ENCODE peak calls at places on chromosome 18, in eight cellular contexts. One of them, this sample, is unnamed.

GRCh38 chr18:27735117-27735516 is 441.8 kb downstream of the CDH2 start:
- DNase-seq in heart right ventricle: no peak
- DNase-seq in AG04450: no peak
- DNase-seq in cardiac fibroblast: no peak
- DNase-seq in CD4-positive, alpha-beta T cell: no peak
- DNase-seq in GM20000: no peak
- DNase-seq in GM23338: no peak
- DNase-seq in nephron progenitor cell: no peak
- DNase-seq in this sample: no peak

GRCh38 chr18:51437280-51438271 is 240.1 kb upstream of the MEX3C start:
- DNase-seq in heart right ventricle: no peak
- DNase-seq in AG04450: no peak
- DNase-seq in cardiac fibroblast: no peak
- DNase-seq in CD4-positive, alpha-beta T cell: no peak
- DNase-seq in GM20000: no peak
- DNase-seq in GM23338: no peak
- DNase-seq in nephron progenitor cell: no peak
- DNase-seq in this sample: no peak

GRCh38 chr18:48705043-48705442 is 166.2 kb downstream of the CTIF start:
- DNase-seq in heart right ventricle: no peak
- DNase-seq in AG04450: no peak
- DNase-seq in cardiac fibroblast: no peak
- DNase-seq in CD4-positive, alpha-beta T cell: no peak
- DNase-seq in GM20000: no peak
- DNase-seq in GM23338: no peak
- DNase-seq in nephron progenitor cell: no peak
- DNase-seq in this sample: no peak

GRCh38 chr18:12702221-12703095 is at the start of the genes CEP76 and PSMG2:
- DNase-seq in heart right ventricle: peak
- DNase-seq in AG04450: peak
- DNase-seq in cardiac fibroblast: peak
- DNase-seq in CD4-positive, alpha-beta T cell: peak
- DNase-seq in GM20000: peak
- DNase-seq in GM23338: peak
- DNase-seq in nephron progenitor cell: peak
- DNase-seq in this sample: peak

GRCh38 chr18:57984490-57985109 is 59.4 kb upstream of the NEDD4L start:
- DNase-seq in heart right ventricle: no peak
- DNase-seq in AG04450: no peak
- DNase-seq in cardiac fibroblast: no peak
- DNase-seq in CD4-positive, alpha-beta T cell: no peak
- DNase-seq in GM20000: no peak
- DNase-seq in GM23338: no peak
- DNase-seq in nephron progenitor cell: no peak
- DNase-seq in this sample: no peak

GRCh38 chr18:74899554-74899953 is 301.9 kb downstream of the ZNF407 start:
- DNase-seq in heart right ventricle: peak
- DNase-seq in AG04450: no peak
- DNase-seq in cardiac fibroblast: peak
- DNase-seq in CD4-positive, alpha-beta T cell: no peak
- DNase-seq in GM20000: no peak
- DNase-seq in GM23338: no peak
- DNase-seq in nephron progenitor cell: no peak
- DNase-seq in this sample: no peak

GRCh38 chr18:21012308-21012707 is 99.3 kb downstream of the ROCK1 start:
- DNase-seq in heart right ventricle: no peak
- DNase-seq in AG04450: no peak
- DNase-seq in cardiac fibroblast: no peak
- DNase-seq in CD4-positive, alpha-beta T cell: no peak
- DNase-seq in GM20000: no peak
- DNase-seq in GM23338: no peak
- DNase-seq in nephron progenitor cell: no peak
- DNase-seq in this sample: no peak

GRCh38 chr18:9951022-9951859 is 37.4 kb downstream of the VAPA start:
- DNase-seq in heart right ventricle: no peak
- DNase-seq in AG04450: peak
- DNase-seq in cardiac fibroblast: peak
- DNase-seq in CD4-positive, alpha-beta T cell: no peak
- DNase-seq in GM20000: peak
- DNase-seq in GM23338: peak
- DNase-seq in nephron progenitor cell: peak
- DNase-seq in this sample: peak

GRCh38 chr18:2597639-2598038 is 26.3 kb downstream of the NDC80 start:
- DNase-seq in heart right ventricle: no peak
- DNase-seq in AG04450: no peak
- DNase-seq in cardiac fibroblast: no peak
- DNase-seq in CD4-positive, alpha-beta T cell: no peak
- DNase-seq in GM20000: no peak
- DNase-seq in GM23338: no peak
- DNase-seq in nephron progenitor cell: no peak
- DNase-seq in this sample: no peak

GRCh38 chr18:53819671-53820070 is 404.8 kb downstream of the MBD2 start:
- DNase-seq in heart right ventricle: no peak
- DNase-seq in AG04450: no peak
- DNase-seq in cardiac fibroblast: no peak
- DNase-seq in CD4-positive, alpha-beta T cell: no peak
- DNase-seq in GM20000: no peak
- DNase-seq in GM23338: no peak
- DNase-seq in nephron progenitor cell: no peak
- DNase-seq in this sample: no peak

GRCh38 chr18:79717555-79718074 is 38.0 kb downstream of the CTDP1 start:
- DNase-seq in heart right ventricle: no peak
- DNase-seq in AG04450: no peak
- DNase-seq in cardiac fibroblast: no peak
- DNase-seq in CD4-positive, alpha-beta T cell: no peak
- DNase-seq in GM20000: no peak
- DNase-seq in GM23338: no peak
- DNase-seq in nephron progenitor cell: no peak
- DNase-seq in this sample: no peak

GRCh38 chr18:63292844-63293683 is 26.5 kb downstream of the BCL2 start:
- DNase-seq in heart right ventricle: no peak
- DNase-seq in AG04450: no peak
- DNase-seq in cardiac fibroblast: no peak
- DNase-seq in CD4-positive, alpha-beta T cell: no peak
- DNase-seq in GM20000: peak
- DNase-seq in GM23338: no peak
- DNase-seq in nephron progenitor cell: no peak
- DNase-seq in this sample: peak

GRCh38 chr18:13376298-13376840 is 157.8 kb downstream of the LDLRAD4 start:
- DNase-seq in heart right ventricle: no peak
- DNase-seq in AG04450: no peak
- DNase-seq in cardiac fibroblast: no peak
- DNase-seq in CD4-positive, alpha-beta T cell: peak
- DNase-seq in GM20000: no peak
- DNase-seq in GM23338: no peak
- DNase-seq in nephron progenitor cell: no peak
- DNase-seq in this sample: no peak

GRCh38 chr18:58412844-58413666 is 215.8 kb downstream of the ALPK2 start:
- DNase-seq in heart right ventricle: no peak
- DNase-seq in AG04450: no peak
- DNase-seq in cardiac fibroblast: no peak
- DNase-seq in CD4-positive, alpha-beta T cell: no peak
- DNase-seq in GM20000: no peak
- DNase-seq in GM23338: no peak
- DNase-seq in nephron progenitor cell: no peak
- DNase-seq in this sample: no peak

GRCh38 chr18:12324991-12325725 is 17.1 kb downstream of the TUBB6 start:
- DNase-seq in heart right ventricle: no peak
- DNase-seq in AG04450: no peak
- DNase-seq in cardiac fibroblast: no peak
- DNase-seq in CD4-positive, alpha-beta T cell: no peak
- DNase-seq in GM20000: no peak
- DNase-seq in GM23338: no peak
- DNase-seq in nephron progenitor cell: no peak
- DNase-seq in this sample: no peak

GRCh38 chr18:59148192-59148591 is 8.5 kb downstream of the SEC11C start:
- DNase-seq in heart right ventricle: no peak
- DNase-seq in AG04450: no peak
- DNase-seq in cardiac fibroblast: no peak
- DNase-seq in CD4-positive, alpha-beta T cell: no peak
- DNase-seq in GM20000: no peak
- DNase-seq in GM23338: no peak
- DNase-seq in nephron progenitor cell: no peak
- DNase-seq in this sample: no peak

GRCh38 chr18:39872566-39872965 is 2082.5 kb upstream of the PIK3C3 start:
- DNase-seq in heart right ventricle: no peak
- DNase-seq in AG04450: no peak
- DNase-seq in cardiac fibroblast: no peak
- DNase-seq in CD4-positive, alpha-beta T cell: no peak
- DNase-seq in GM20000: no peak
- DNase-seq in GM23338: no peak
- DNase-seq in nephron progenitor cell: no peak
- DNase-seq in this sample: no peak

GRCh38 chr18:45025108-45025471 is 344.4 kb downstream of the SETBP1 start:
- DNase-seq in heart right ventricle: no peak
- DNase-seq in AG04450: no peak
- DNase-seq in cardiac fibroblast: no peak
- DNase-seq in CD4-positive, alpha-beta T cell: no peak
- DNase-seq in GM20000: no peak
- DNase-seq in GM23338: no peak
- DNase-seq in nephron progenitor cell: no peak
- DNase-seq in this sample: no peak

GRCh38 chr18:45026162-45026561 is 345.5 kb downstream of the SETBP1 start:
- DNase-seq in heart right ventricle: no peak
- DNase-seq in AG04450: no peak
- DNase-seq in cardiac fibroblast: no peak
- DNase-seq in CD4-positive, alpha-beta T cell: no peak
- DNase-seq in GM20000: no peak
- DNase-seq in GM23338: no peak
- DNase-seq in nephron progenitor cell: no peak
- DNase-seq in this sample: no peak

GRCh38 chr18:45019469-45019868 is 338.8 kb downstream of the SETBP1 start:
- DNase-seq in heart right ventricle: no peak
- DNase-seq in AG04450: no peak
- DNase-seq in cardiac fibroblast: no peak
- DNase-seq in CD4-positive, alpha-beta T cell: no peak
- DNase-seq in GM20000: no peak
- DNase-seq in GM23338: no peak
- DNase-seq in nephron progenitor cell: no peak
- DNase-seq in this sample: no peak

DNA sequence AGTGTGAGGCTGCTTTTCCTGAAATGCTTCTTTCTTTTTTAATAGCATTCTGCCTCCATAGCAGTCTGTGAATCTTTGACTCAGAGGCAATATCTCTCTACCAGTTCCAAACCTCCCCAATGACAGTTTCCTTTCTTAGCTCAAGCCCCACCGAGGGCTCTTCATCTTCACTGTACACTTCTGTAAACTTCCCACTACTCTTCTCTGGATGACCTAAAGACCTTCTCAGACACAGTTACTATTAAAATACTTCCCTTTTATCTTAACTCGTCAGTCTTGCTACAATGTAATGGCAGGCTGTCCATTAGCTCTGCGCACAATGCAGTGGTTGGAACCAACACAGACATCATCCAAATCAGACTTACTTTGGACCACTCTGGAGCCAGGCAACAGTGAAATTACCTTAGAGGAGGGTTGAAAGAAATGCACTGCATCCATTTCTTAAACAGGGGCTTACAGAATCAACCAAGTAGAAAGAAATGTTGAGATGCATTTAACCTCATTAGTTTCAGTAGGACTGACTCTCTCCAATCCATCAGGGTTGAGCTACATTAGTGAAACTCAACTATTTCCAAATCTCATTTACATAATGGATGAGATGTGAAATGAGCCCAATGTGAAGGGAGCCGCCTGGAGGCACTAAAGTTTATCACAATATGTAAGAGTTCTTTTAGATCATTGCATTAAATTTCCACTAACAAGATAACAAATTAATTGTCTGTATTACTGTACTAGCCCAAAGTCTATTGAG is 343.8 kb downstream of the SETBP1 start:
- DNase-seq in heart right ventricle: no peak
- DNase-seq in AG04450: no peak
- DNase-seq in cardiac fibroblast: no peak
- DNase-seq in CD4-positive, alpha-beta T cell: no peak
- DNase-seq in GM20000: no peak
- DNase-seq in GM23338: no peak
- DNase-seq in nephron progenitor cell: no peak
- DNase-seq in this sample: no peak
- TF ChIP-seq CTCF in heart right ventricle: no peak
- TF ChIP-seq CTCF in AG04450: no peak
- TF ChIP-seq CTCF in cardiac fibroblast: no peak
- TF ChIP-seq CTCF in CD4-positive, alpha-beta T cell: no peak
- TF ChIP-seq CTCF in GM20000: no peak
- TF ChIP-seq CTCF in GM23338: no peak
- TF ChIP-seq CTCF in nephron progenitor cell: no peak
- TF ChIP-seq CTCF in this sample: no peak

GRCh38 chr18:32550958-32551357 is 80.3 kb upstream of the GAREM1 start:
- DNase-seq in heart right ventricle: no peak
- DNase-seq in AG04450: no peak
- DNase-seq in cardiac fibroblast: no peak
- DNase-seq in CD4-positive, alpha-beta T cell: no peak
- DNase-seq in GM20000: no peak
- DNase-seq in GM23338: peak
- DNase-seq in nephron progenitor cell: peak
- DNase-seq in this sample: no peak
- TF ChIP-seq CTCF in heart right ventricle: no peak
- TF ChIP-seq CTCF in AG04450: peak
- TF ChIP-seq CTCF in cardiac fibroblast: peak
- TF ChIP-seq CTCF in CD4-positive, alpha-beta T cell: no peak
- TF ChIP-seq CTCF in GM20000: no peak
- TF ChIP-seq CTCF in GM23338: peak
- TF ChIP-seq CTCF in nephron progenitor cell: peak
- TF ChIP-seq CTCF in this sample: no peak

GRCh38 chr18:60691061-60691460 is 318.5 kb upstream of the MC4R start:
- DNase-seq in heart right ventricle: no peak
- DNase-seq in AG04450: no peak
- DNase-seq in cardiac fibroblast: no peak
- DNase-seq in CD4-positive, alpha-beta T cell: no peak
- DNase-seq in GM20000: no peak
- DNase-seq in GM23338: no peak
- DNase-seq in nephron progenitor cell: no peak
- DNase-seq in this sample: no peak

GRCh38 chr18:60693426-60693825 is 320.9 kb upstream of the MC4R start:
- DNase-seq in heart right ventricle: no peak
- DNase-seq in AG04450: no peak
- DNase-seq in cardiac fibroblast: peak
- DNase-seq in CD4-positive, alpha-beta T cell: no peak
- DNase-seq in GM20000: no peak
- DNase-seq in GM23338: no peak
- DNase-seq in nephron progenitor cell: no peak
- DNase-seq in this sample: no peak

DNA sequence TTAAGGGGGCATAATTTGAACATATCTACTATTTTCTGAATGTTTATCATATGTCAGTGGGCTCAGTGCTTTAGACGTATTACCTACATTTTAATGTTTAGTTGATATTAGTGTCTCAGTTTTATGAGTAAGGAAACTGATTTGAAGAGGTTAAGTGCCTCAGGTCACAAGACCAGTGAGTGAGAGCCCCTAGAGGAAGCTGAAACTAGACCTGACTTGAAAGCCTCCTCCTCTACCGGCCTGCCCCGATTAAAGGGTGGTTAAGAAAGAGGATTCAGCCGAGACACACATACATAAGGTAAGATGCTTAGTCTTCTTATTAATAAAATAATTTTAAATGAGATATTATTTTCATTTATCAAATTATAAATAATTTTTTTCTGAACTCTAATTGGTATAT is 319.7 kb upstream of the MC4R start:
- DNase-seq in heart right ventricle: no peak
- DNase-seq in AG04450: no peak
- DNase-seq in cardiac fibroblast: no peak
- DNase-seq in CD4-positive, alpha-beta T cell: no peak
- DNase-seq in GM20000: no peak
- DNase-seq in GM23338: peak
- DNase-seq in nephron progenitor cell: no peak
- DNase-seq in this sample: no peak
- TF ChIP-seq CTCF in heart right ventricle: no peak
- TF ChIP-seq CTCF in AG04450: no peak
- TF ChIP-seq CTCF in cardiac fibroblast: no peak
- TF ChIP-seq CTCF in CD4-positive, alpha-beta T cell: no peak
- TF ChIP-seq CTCF in GM20000: no peak
- TF ChIP-seq CTCF in GM23338: no peak
- TF ChIP-seq CTCF in nephron progenitor cell: no peak
- TF ChIP-seq CTCF in this sample: no peak

GRCh38 chr18:26656944-26657536 is 108.7 kb upstream of the KCTD1 start:
- DNase-seq in heart right ventricle: peak
- DNase-seq in AG04450: peak
- DNase-seq in cardiac fibroblast: peak
- DNase-seq in CD4-positive, alpha-beta T cell: no peak
- DNase-seq in GM20000: peak
- DNase-seq in GM23338: peak
- DNase-seq in nephron progenitor cell: peak
- DNase-seq in this sample: peak
- TF ChIP-seq CTCF in heart right ventricle: peak
- TF ChIP-seq CTCF in AG04450: peak
- TF ChIP-seq CTCF in cardiac fibroblast: peak
- TF ChIP-seq CTCF in CD4-positive, alpha-beta T cell: no peak
- TF ChIP-seq CTCF in GM20000: no peak
- TF ChIP-seq CTCF in GM23338: no peak
- TF ChIP-seq CTCF in nephron progenitor cell: no peak
- TF ChIP-seq CTCF in this sample: no peak

This sample was measured in GM10248.